ENCODE peak calls at places on chromosome 10, in five cellular contexts. Q is NCI-H1048, H is HFFc6, V is chondrocyte, M is transverse colon. F is an unnamed sample.

GRCh38 chr10:1360581-1361164 is 304.5 kb downstream of the WDR37 start:
- DNase-seq in Q (no peak), H (no peak), V (no peak), M (no peak), F (no peak)

GRCh38 chr10:91887900-91888225 is 21.4 kb downstream of the FGFBP3 start:
- DNase-seq in Q (no peak), H (no peak), V (no peak), M (no peak), F (no peak)

GRCh38 chr10:1007583-1007982 is 18.1 kb downstream of the IDI2 start:
- DNase-seq in Q (no peak), H (no peak), V (no peak), M (no peak), F (no peak)

GRCh38 chr10:11881477-11882417 is 58.6 kb downstream of the PROSER2 start:
- DNase-seq in Q (no peak), H (peak), V (peak), M (peak), F (peak)

GRCh38 chr10:79381804-79382221 is 34.5 kb downstream of the PPIF start:
- DNase-seq in Q (no peak), H (peak), V (peak), M (peak), F (peak)

GRCh38 chr10:3622427-3622826 is 162.6 kb downstream of the KLF6 start:
- DNase-seq in Q (no peak), H (no peak), V (no peak), M (no peak), F (no peak)

GRCh38 chr10:79052311-79053080 is 16.3 kb upstream of the ZMIZ1 start:
- DNase-seq in Q (no peak), H (no peak), V (peak), M (no peak), F (peak)

GRCh38 chr10:18340496-18341051 is 200.3 kb downstream of the CACNB2 start:
- DNase-seq in Q (no peak), H (no peak), V (no peak), M (no peak), F (no peak)

GRCh38 chr10:22029450-22030236 is 26.1 kb upstream of the DNAJC1 start:
- DNase-seq in Q (no peak), H (no peak), V (no peak), M (no peak), F (no peak)